ENCODE peak calls at places on chromosomes 5 and 9, in nine cellular contexts. One of them, this sample, is unnamed.

GRCh38 chr5:180099733-180100611 is 28.4 kb upstream of the RNF130 start:
- DNase-seq in brain microvascular endothelial cell: no peak
- DNase-seq in CD4-positive, alpha-beta T cell: no peak
- DNase-seq in lower leg skin: no peak
- DNase-seq in uterus: no peak
- DNase-seq in astrocyte of the spinal cord: no peak
- DNase-seq in sigmoid colon: no peak
- DNase-seq in GM12864: no peak
- DNase-seq in lower lobe of right lung: no peak
- DNase-seq in this sample: no peak

GRCh38 chr5:72256536-72256935 is 63.5 kb downstream of the MRPS27 start:
- DNase-seq in brain microvascular endothelial cell: no peak
- DNase-seq in CD4-positive, alpha-beta T cell: no peak
- DNase-seq in lower leg skin: no peak
- DNase-seq in uterus: no peak
- DNase-seq in astrocyte of the spinal cord: peak; percentile 27
- DNase-seq in sigmoid colon: no peak
- DNase-seq in GM12864: no peak
- DNase-seq in lower lobe of right lung: no peak
- DNase-seq in this sample: no peak

GRCh38 chr9:109705515-109705914 is 74.5 kb upstream of the PALM2AKAP2 start:
- DNase-seq in brain microvascular endothelial cell: peak; percentile 62
- DNase-seq in CD4-positive, alpha-beta T cell: no peak
- DNase-seq in lower leg skin: no peak
- DNase-seq in uterus: no peak
- DNase-seq in astrocyte of the spinal cord: peak; percentile 23
- DNase-seq in sigmoid colon: no peak
- DNase-seq in GM12864: no peak
- DNase-seq in lower lobe of right lung: no peak
- DNase-seq in this sample: no peak

GRCh38 chr5:169637085-169637855 is at the start of gene DOCK2:
- DNase-seq in brain microvascular endothelial cell: no peak
- DNase-seq in CD4-positive, alpha-beta T cell: peak; percentile 55
- DNase-seq in lower leg skin: no peak
- DNase-seq in uterus: no peak
- DNase-seq in astrocyte of the spinal cord: no peak
- DNase-seq in sigmoid colon: peak; percentile 77
- DNase-seq in GM12864: peak; percentile 57
- DNase-seq in lower lobe of right lung: peak; percentile 87
- DNase-seq in this sample: peak; percentile 89

GRCh38 chr9:76032652-76033373 is 142.3 kb downstream of the PCSK5 start:
- DNase-seq in brain microvascular endothelial cell: no peak
- DNase-seq in CD4-positive, alpha-beta T cell: no peak
- DNase-seq in lower leg skin: no peak
- DNase-seq in uterus: no peak
- DNase-seq in astrocyte of the spinal cord: peak; percentile 12
- DNase-seq in sigmoid colon: no peak
- DNase-seq in GM12864: no peak
- DNase-seq in lower lobe of right lung: no peak
- DNase-seq in this sample: no peak

GRCh38 chr5:140883927-140884697 is 2.2 kb downstream of the PCDHA13 start:
- DNase-seq in brain microvascular endothelial cell: no peak
- DNase-seq in CD4-positive, alpha-beta T cell: no peak
- DNase-seq in lower leg skin: no peak
- DNase-seq in uterus: no peak
- DNase-seq in astrocyte of the spinal cord: no peak
- DNase-seq in sigmoid colon: no peak
- DNase-seq in GM12864: no peak
- DNase-seq in lower lobe of right lung: peak; percentile 34
- DNase-seq in this sample: no peak

GRCh38 chr9:27276182-27277030 is 20.5 kb downstream of the EQTN start:
- DNase-seq in brain microvascular endothelial cell: peak; percentile 44
- DNase-seq in CD4-positive, alpha-beta T cell: no peak
- DNase-seq in lower leg skin: no peak
- DNase-seq in uterus: peak; percentile 24
- DNase-seq in astrocyte of the spinal cord: peak; percentile 78
- DNase-seq in sigmoid colon: no peak
- DNase-seq in GM12864: no peak
- DNase-seq in lower lobe of right lung: no peak
- DNase-seq in this sample: peak; percentile 48

GRCh38 chr9:14271078-14271673 is 42.8 kb downstream of the NFIB start:
- DNase-seq in brain microvascular endothelial cell: peak; percentile 87
- DNase-seq in CD4-positive, alpha-beta T cell: no peak
- DNase-seq in lower leg skin: peak; percentile 40
- DNase-seq in uterus: peak; percentile 91
- DNase-seq in astrocyte of the spinal cord: peak; percentile 91
- DNase-seq in sigmoid colon: peak; percentile 85
- DNase-seq in GM12864: no peak
- DNase-seq in lower lobe of right lung: no peak
- DNase-seq in this sample: no peak

GRCh38 chr9:36637491-36638270 is 65.0 kb downstream of the MELK start:
- DNase-seq in brain microvascular endothelial cell: peak; percentile 1
- DNase-seq in CD4-positive, alpha-beta T cell: no peak
- DNase-seq in lower leg skin: no peak
- DNase-seq in uterus: no peak
- DNase-seq in astrocyte of the spinal cord: no peak
- DNase-seq in sigmoid colon: no peak
- DNase-seq in GM12864: no peak
- DNase-seq in lower lobe of right lung: no peak
- DNase-seq in this sample: no peak

GRCh38 chr5:172365948-172366608 is 82.5 kb upstream of the UBTD2 start:
- DNase-seq in brain microvascular endothelial cell: no peak
- DNase-seq in CD4-positive, alpha-beta T cell: no peak
- DNase-seq in lower leg skin: no peak
- DNase-seq in uterus: no peak
- DNase-seq in astrocyte of the spinal cord: no peak
- DNase-seq in sigmoid colon: no peak
- DNase-seq in GM12864: no peak
- DNase-seq in lower lobe of right lung: peak; percentile 17
- DNase-seq in this sample: no peak

GRCh38 chr5:44919560-44919959 is 110.8 kb downstream of the MRPS30 start:
- DNase-seq in brain microvascular endothelial cell: no peak
- DNase-seq in CD4-positive, alpha-beta T cell: no peak
- DNase-seq in lower leg skin: no peak
- DNase-seq in uterus: no peak
- DNase-seq in astrocyte of the spinal cord: peak; percentile 3
- DNase-seq in sigmoid colon: no peak
- DNase-seq in GM12864: no peak
- DNase-seq in lower lobe of right lung: no peak
- DNase-seq in this sample: no peak

GRCh38 chr9:131395027-131395744 is 1.3 kb downstream of the PRRC2B start:
- DNase-seq in brain microvascular endothelial cell: no peak
- DNase-seq in CD4-positive, alpha-beta T cell: peak; percentile 86
- DNase-seq in lower leg skin: peak; percentile 72
- DNase-seq in uterus: no peak
- DNase-seq in astrocyte of the spinal cord: peak; percentile 36
- DNase-seq in sigmoid colon: no peak
- DNase-seq in GM12864: no peak
- DNase-seq in lower lobe of right lung: peak; percentile 73
- DNase-seq in this sample: peak; percentile 71

GRCh38 chr9:34611251-34611810 is 566 bp downstream of the RPP25L start:
- DNase-seq in brain microvascular endothelial cell: no peak
- DNase-seq in CD4-positive, alpha-beta T cell: no peak
- DNase-seq in lower leg skin: no peak
- DNase-seq in uterus: peak; percentile 61
- DNase-seq in astrocyte of the spinal cord: no peak
- DNase-seq in sigmoid colon: peak; percentile 73
- DNase-seq in GM12864: no peak
- DNase-seq in lower lobe of right lung: peak; percentile 45
- DNase-seq in this sample: no peak
- TF ChIP-seq CTCF in brain microvascular endothelial cell: no peak
- TF ChIP-seq CTCF in CD4-positive, alpha-beta T cell: no peak
- TF ChIP-seq CTCF in lower leg skin: no peak
- TF ChIP-seq CTCF in uterus: no peak
- TF ChIP-seq CTCF in astrocyte of the spinal cord: no peak
- TF ChIP-seq CTCF in sigmoid colon: no peak
- TF ChIP-seq CTCF in GM12864: no peak
- TF ChIP-seq CTCF in lower lobe of right lung: no peak
- TF ChIP-seq CTCF in this sample: no peak

GRCh38 chr9:72364679-72365524 is at the start of gene ZFAND5:
- DNase-seq in brain microvascular endothelial cell: peak; percentile 97
- DNase-seq in CD4-positive, alpha-beta T cell: peak; percentile 92
- DNase-seq in lower leg skin: peak; percentile 98
- DNase-seq in uterus: peak; percentile 99
- DNase-seq in astrocyte of the spinal cord: peak; percentile 99
- DNase-seq in sigmoid colon: peak; percentile 100
- DNase-seq in GM12864: peak; percentile 68
- DNase-seq in lower lobe of right lung: peak; percentile 100
- DNase-seq in this sample: peak; percentile 97

GRCh38 chr9:72362680-72363139 is 2.3 kb downstream of the ZFAND5 start:
- DNase-seq in brain microvascular endothelial cell: peak; percentile 74
- DNase-seq in CD4-positive, alpha-beta T cell: peak; percentile 19
- DNase-seq in lower leg skin: peak; percentile 91
- DNase-seq in uterus: peak; percentile 71
- DNase-seq in astrocyte of the spinal cord: peak; percentile 80
- DNase-seq in sigmoid colon: peak; percentile 88
- DNase-seq in GM12864: peak; percentile 40
- DNase-seq in lower lobe of right lung: peak; percentile 73
- DNase-seq in this sample: peak; percentile 50

GRCh38 chr9:72363908-72364678 is 915 bp downstream of the ZFAND5 start:
- DNase-seq in brain microvascular endothelial cell: no peak
- DNase-seq in CD4-positive, alpha-beta T cell: peak; percentile 67
- DNase-seq in lower leg skin: no peak
- DNase-seq in uterus: peak; percentile 62
- DNase-seq in astrocyte of the spinal cord: peak; percentile 50
- DNase-seq in sigmoid colon: peak; percentile 85
- DNase-seq in GM12864: no peak
- DNase-seq in lower lobe of right lung: peak; percentile 78
- DNase-seq in this sample: peak; percentile 84

GRCh38 chr9:72363226-72363625 is 1.8 kb downstream of the ZFAND5 start:
- DNase-seq in brain microvascular endothelial cell: no peak
- DNase-seq in CD4-positive, alpha-beta T cell: no peak
- DNase-seq in lower leg skin: no peak
- DNase-seq in uterus: no peak
- DNase-seq in astrocyte of the spinal cord: no peak
- DNase-seq in sigmoid colon: no peak
- DNase-seq in GM12864: no peak
- DNase-seq in lower lobe of right lung: no peak
- DNase-seq in this sample: no peak

DNA sequence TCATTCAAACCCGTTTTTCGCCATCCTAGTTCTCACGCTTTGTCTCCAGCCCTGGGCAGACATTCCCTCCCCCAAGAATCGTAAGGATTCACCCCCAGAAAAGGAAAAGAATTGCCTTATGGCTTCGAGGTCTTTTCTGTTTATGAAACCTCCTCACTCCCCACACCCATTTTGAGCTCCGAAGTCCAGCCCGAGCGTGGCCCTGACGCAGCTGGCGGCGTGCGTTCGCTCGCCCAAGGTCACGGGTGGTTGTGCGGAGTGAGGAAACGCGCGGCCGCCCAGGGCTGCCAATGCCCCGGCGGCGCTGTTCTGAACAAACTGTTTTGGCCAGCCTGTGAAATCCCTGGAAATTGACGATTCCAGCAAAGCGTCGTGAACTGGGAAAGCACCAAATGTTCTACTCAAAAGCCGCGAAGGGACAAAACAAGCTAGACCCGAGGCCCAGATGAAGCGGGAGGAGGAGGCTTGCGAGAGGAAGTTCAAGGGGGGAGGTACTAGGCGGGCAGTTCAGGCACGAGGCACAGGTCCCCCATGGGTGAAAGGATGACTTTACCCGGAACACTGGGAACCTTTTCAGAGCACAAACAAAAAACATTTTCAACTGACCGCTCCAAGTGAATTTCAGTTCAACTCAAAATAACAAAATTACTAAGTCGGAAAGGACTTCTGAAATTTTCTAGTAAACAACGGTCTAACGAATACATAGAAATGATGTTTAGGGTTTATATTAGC is 683 bp upstream of the ZFAND5 start:
- DNase-seq in brain microvascular endothelial cell: peak; percentile 81
- DNase-seq in CD4-positive, alpha-beta T cell: peak; percentile 46
- DNase-seq in lower leg skin: peak; percentile 93
- DNase-seq in uterus: peak; percentile 88
- DNase-seq in astrocyte of the spinal cord: peak; percentile 90
- DNase-seq in sigmoid colon: peak; percentile 97
- DNase-seq in GM12864: peak; percentile 39
- DNase-seq in lower lobe of right lung: peak; percentile 90
- DNase-seq in this sample: peak; percentile 73
- TF ChIP-seq CTCF in brain microvascular endothelial cell: peak; percentile 36
- TF ChIP-seq CTCF in CD4-positive, alpha-beta T cell: no peak
- TF ChIP-seq CTCF in lower leg skin: no peak
- TF ChIP-seq CTCF in uterus: peak; percentile 4
- TF ChIP-seq CTCF in astrocyte of the spinal cord: peak; percentile 10
- TF ChIP-seq CTCF in sigmoid colon: no peak
- TF ChIP-seq CTCF in GM12864: no peak
- TF ChIP-seq CTCF in lower lobe of right lung: no peak
- TF ChIP-seq CTCF in this sample: no peak

GRCh38 chr5:165809914-165810313 is 2304.5 kb downstream of the MAT2B start:
- DNase-seq in brain microvascular endothelial cell: no peak
- DNase-seq in CD4-positive, alpha-beta T cell: no peak
- DNase-seq in lower leg skin: no peak
- DNase-seq in uterus: no peak
- DNase-seq in astrocyte of the spinal cord: no peak
- DNase-seq in sigmoid colon: no peak
- DNase-seq in GM12864: no peak
- DNase-seq in lower lobe of right lung: no peak
- DNase-seq in this sample: no peak

GRCh38 chr5:165808358-165808757 is 2302.9 kb downstream of the MAT2B start:
- DNase-seq in brain microvascular endothelial cell: no peak
- DNase-seq in CD4-positive, alpha-beta T cell: no peak
- DNase-seq in lower leg skin: no peak
- DNase-seq in uterus: no peak
- DNase-seq in astrocyte of the spinal cord: no peak
- DNase-seq in sigmoid colon: no peak
- DNase-seq in GM12864: no peak
- DNase-seq in lower lobe of right lung: no peak
- DNase-seq in this sample: no peak

GRCh38 chr5:165805756-165806155 is 2300.3 kb downstream of the MAT2B start:
- DNase-seq in brain microvascular endothelial cell: no peak
- DNase-seq in CD4-positive, alpha-beta T cell: no peak
- DNase-seq in lower leg skin: no peak
- DNase-seq in uterus: no peak
- DNase-seq in astrocyte of the spinal cord: no peak
- DNase-seq in sigmoid colon: no peak
- DNase-seq in GM12864: no peak
- DNase-seq in lower lobe of right lung: no peak
- DNase-seq in this sample: no peak
- TF ChIP-seq CTCF in brain microvascular endothelial cell: no peak
- TF ChIP-seq CTCF in CD4-positive, alpha-beta T cell: no peak
- TF ChIP-seq CTCF in lower leg skin: no peak
- TF ChIP-seq CTCF in uterus: no peak
- TF ChIP-seq CTCF in astrocyte of the spinal cord: no peak
- TF ChIP-seq CTCF in sigmoid colon: no peak
- TF ChIP-seq CTCF in GM12864: no peak
- TF ChIP-seq CTCF in lower lobe of right lung: no peak
- TF ChIP-seq CTCF in this sample: no peak

GRCh38 chr5:1348986-1349245 is 4.0 kb upstream of the CLPTM1L start:
- DNase-seq in brain microvascular endothelial cell: no peak
- DNase-seq in CD4-positive, alpha-beta T cell: no peak
- DNase-seq in lower leg skin: no peak
- DNase-seq in uterus: no peak
- DNase-seq in astrocyte of the spinal cord: no peak
- DNase-seq in sigmoid colon: no peak
- DNase-seq in GM12864: no peak
- DNase-seq in lower lobe of right lung: no peak
- DNase-seq in this sample: no peak
- TF ChIP-seq CTCF in brain microvascular endothelial cell: no peak
- TF ChIP-seq CTCF in CD4-positive, alpha-beta T cell: no peak
- TF ChIP-seq CTCF in lower leg skin: no peak
- TF ChIP-seq CTCF in uterus: no peak
- TF ChIP-seq CTCF in astrocyte of the spinal cord: no peak
- TF ChIP-seq CTCF in sigmoid colon: no peak
- TF ChIP-seq CTCF in GM12864: no peak
- TF ChIP-seq CTCF in lower lobe of right lung: no peak
- TF ChIP-seq CTCF in this sample: no peak

This sample was measured in GM10248.